ENCODE peak calls at places on chromosomes 4 and X, in nine cellular contexts. One of them, this sample, is unnamed.

GRCh38 chrX:71000139-71000538 is 68.0 kb downstream of the SNX12 start:
- DNase-seq in tibial nerve: no peak
- DNase-seq in heart left ventricle: no peak
- DNase-seq in adrenal gland: no peak
- DNase-seq in A549: no peak
- DNase-seq in sigmoid colon: no peak
- DNase-seq in uterus: no peak
- DNase-seq in body of pancreas: no peak
- DNase-seq in IMR-90: no peak
- DNase-seq in this sample: no peak

GRCh38 chr4:99705891-99706290 is 48.3 kb upstream of the C4orf54 start:
- DNase-seq in A549: no peak
- DNase-seq in heart left ventricle: no peak
- DNase-seq in body of pancreas: no peak
- DNase-seq in tibial nerve: no peak
- DNase-seq in adrenal gland: no peak
- DNase-seq in sigmoid colon: no peak
- DNase-seq in uterus: no peak
- DNase-seq in IMR-90: no peak
- DNase-seq in this sample: no peak

GRCh38 chr4:85929926-85930325 is 429.9 kb downstream of the MAPK10 start:
- DNase-seq in adrenal gland: no peak
- DNase-seq in A549: peak; percentile 18
- DNase-seq in uterus: no peak
- DNase-seq in heart left ventricle: no peak
- DNase-seq in tibial nerve: no peak
- DNase-seq in body of pancreas: peak; percentile 57
- DNase-seq in sigmoid colon: no peak
- DNase-seq in IMR-90: no peak
- DNase-seq in this sample: peak; percentile 49

GRCh38 chrX:46954716-46955115 is 42.5 kb downstream of the JADE3 start:
- DNase-seq in tibial nerve: no peak
- DNase-seq in sigmoid colon: no peak
- DNase-seq in uterus: no peak
- DNase-seq in heart left ventricle: no peak
- DNase-seq in adrenal gland: no peak
- DNase-seq in body of pancreas: no peak
- DNase-seq in A549: no peak
- DNase-seq in IMR-90: no peak
- DNase-seq in this sample: no peak

GRCh38 chrX:19040373-19040772 is 56.5 kb upstream of the PHKA2 start:
- DNase-seq in body of pancreas: no peak
- DNase-seq in sigmoid colon: no peak
- DNase-seq in A549: no peak
- DNase-seq in uterus: no peak
- DNase-seq in adrenal gland: no peak
- DNase-seq in tibial nerve: no peak
- DNase-seq in IMR-90: no peak
- DNase-seq in heart left ventricle: no peak
- DNase-seq in this sample: no peak

GRCh38 chrX:15903186-15903681 is 48.6 kb upstream of the AP1S2 start:
- DNase-seq in tibial nerve: no peak
- DNase-seq in IMR-90: no peak
- DNase-seq in uterus: no peak
- DNase-seq in adrenal gland: no peak
- DNase-seq in A549: no peak
- DNase-seq in sigmoid colon: no peak
- DNase-seq in heart left ventricle: no peak
- DNase-seq in body of pancreas: no peak
- DNase-seq in this sample: no peak

GRCh38 chrX:119729408-119730201 is 28.8 kb upstream of the SOWAHD start:
- DNase-seq in sigmoid colon: peak; percentile 77
- DNase-seq in IMR-90: peak; percentile 64
- DNase-seq in A549: peak; percentile 70
- DNase-seq in heart left ventricle: peak; percentile 40
- DNase-seq in adrenal gland: peak; percentile 84
- DNase-seq in uterus: peak; percentile 63
- DNase-seq in tibial nerve: peak; percentile 14
- DNase-seq in body of pancreas: peak; percentile 61
- DNase-seq in this sample: peak; percentile 64

GRCh38 chr4:42265782-42266602 is 113.5 kb upstream of the BEND4 start:
- DNase-seq in body of pancreas: no peak
- DNase-seq in IMR-90: no peak
- DNase-seq in heart left ventricle: no peak
- DNase-seq in uterus: no peak
- DNase-seq in A549: no peak
- DNase-seq in sigmoid colon: no peak
- DNase-seq in tibial nerve: no peak
- DNase-seq in adrenal gland: no peak
- DNase-seq in this sample: no peak

GRCh38 chr4:10092481-10093272 is 23.9 kb downstream of the WDR1 start:
- DNase-seq in IMR-90: no peak
- DNase-seq in adrenal gland: no peak
- DNase-seq in A549: no peak
- DNase-seq in tibial nerve: no peak
- DNase-seq in body of pancreas: no peak
- DNase-seq in uterus: no peak
- DNase-seq in heart left ventricle: peak; percentile 67
- DNase-seq in sigmoid colon: no peak
- DNase-seq in this sample: no peak

GRCh38 chr4:10095296-10095991 is 21.2 kb downstream of the WDR1 start:
- DNase-seq in sigmoid colon: no peak
- DNase-seq in A549: no peak
- DNase-seq in body of pancreas: no peak
- DNase-seq in uterus: no peak
- DNase-seq in heart left ventricle: no peak
- DNase-seq in IMR-90: no peak
- DNase-seq in adrenal gland: no peak
- DNase-seq in tibial nerve: no peak
- DNase-seq in this sample: no peak

GRCh38 chr4:10094841-10095240 is 21.8 kb downstream of the WDR1 start:
- DNase-seq in A549: no peak
- DNase-seq in body of pancreas: no peak
- DNase-seq in adrenal gland: no peak
- DNase-seq in uterus: no peak
- DNase-seq in heart left ventricle: no peak
- DNase-seq in IMR-90: no peak
- DNase-seq in tibial nerve: no peak
- DNase-seq in sigmoid colon: no peak
- DNase-seq in this sample: no peak

GRCh38 chr4:10093273-10093621 is 23.4 kb downstream of the WDR1 start:
- DNase-seq in adrenal gland: no peak
- DNase-seq in uterus: no peak
- DNase-seq in tibial nerve: no peak
- DNase-seq in sigmoid colon: no peak
- DNase-seq in A549: no peak
- DNase-seq in heart left ventricle: no peak
- DNase-seq in IMR-90: no peak
- DNase-seq in body of pancreas: no peak
- DNase-seq in this sample: no peak

GRCh38 chr4:10093801-10094552 is 22.6 kb downstream of the WDR1 start:
- DNase-seq in adrenal gland: peak; percentile 77
- DNase-seq in IMR-90: peak; percentile 89
- DNase-seq in uterus: no peak
- DNase-seq in A549: no peak
- DNase-seq in heart left ventricle: peak; percentile 69
- DNase-seq in body of pancreas: no peak
- DNase-seq in tibial nerve: no peak
- DNase-seq in sigmoid colon: no peak
- DNase-seq in this sample: no peak
- H3K4me1 ChIP-seq in adrenal gland: peaks cover 24% of the 10 kb centered on the region
- H3K4me1 ChIP-seq in IMR-90: peaks cover 57% of the 10 kb centered on the region
- H3K4me1 ChIP-seq in uterus: peaks cover 12% of the 10 kb centered on the region
- H3K4me1 ChIP-seq in A549: peaks cover 23% of the 10 kb centered on the region
- H3K4me1 ChIP-seq in heart left ventricle: peaks cover 83% of the 10 kb centered on the region
- H3K4me1 ChIP-seq in body of pancreas: peaks cover 17% of the 10 kb centered on the region
- H3K4me1 ChIP-seq in tibial nerve: no peaks in the 10 kb centered on the region
- H3K4me1 ChIP-seq in sigmoid colon: peaks cover 91% of the 10 kb centered on the region
- H3K4me1 ChIP-seq in this sample: peaks cover 73% of the 10 kb centered on the region

GRCh38 chr4:26860157-26860921 is at the start of gene STIM2:
- DNase-seq in sigmoid colon: peak; percentile 98
- DNase-seq in IMR-90: peak; percentile 96
- DNase-seq in A549: peak; percentile 94
- DNase-seq in adrenal gland: peak; percentile 98
- DNase-seq in uterus: peak; percentile 98
- DNase-seq in heart left ventricle: peak; percentile 97
- DNase-seq in tibial nerve: peak; percentile 91
- DNase-seq in body of pancreas: peak; percentile 96
- DNase-seq in this sample: peak; percentile 97

GRCh38 chr4:26859762-26860156 is 882 bp upstream of the STIM2 start:
- DNase-seq in heart left ventricle: no peak
- DNase-seq in body of pancreas: no peak
- DNase-seq in adrenal gland: no peak
- DNase-seq in A549: no peak
- DNase-seq in IMR-90: no peak
- DNase-seq in tibial nerve: no peak
- DNase-seq in sigmoid colon: no peak
- DNase-seq in uterus: no peak
- DNase-seq in this sample: no peak

GRCh38 chr4:26860922-26861433 is 337 bp downstream of the STIM2 start:
- DNase-seq in IMR-90: peak; percentile 44
- DNase-seq in tibial nerve: no peak
- DNase-seq in adrenal gland: peak; percentile 62
- DNase-seq in A549: peak; percentile 26
- DNase-seq in body of pancreas: peak; percentile 53
- DNase-seq in heart left ventricle: peak; percentile 52
- DNase-seq in sigmoid colon: peak; percentile 79
- DNase-seq in uterus: peak; percentile 53
- DNase-seq in this sample: peak; percentile 47

GRCh38 chr4:26862381-26862915 is 1.8 kb downstream of the STIM2 start:
- DNase-seq in tibial nerve: no peak
- DNase-seq in adrenal gland: no peak
- DNase-seq in IMR-90: no peak
- DNase-seq in heart left ventricle: no peak
- DNase-seq in sigmoid colon: no peak
- DNase-seq in body of pancreas: no peak
- DNase-seq in A549: no peak
- DNase-seq in uterus: no peak
- DNase-seq in this sample: no peak

DNA sequence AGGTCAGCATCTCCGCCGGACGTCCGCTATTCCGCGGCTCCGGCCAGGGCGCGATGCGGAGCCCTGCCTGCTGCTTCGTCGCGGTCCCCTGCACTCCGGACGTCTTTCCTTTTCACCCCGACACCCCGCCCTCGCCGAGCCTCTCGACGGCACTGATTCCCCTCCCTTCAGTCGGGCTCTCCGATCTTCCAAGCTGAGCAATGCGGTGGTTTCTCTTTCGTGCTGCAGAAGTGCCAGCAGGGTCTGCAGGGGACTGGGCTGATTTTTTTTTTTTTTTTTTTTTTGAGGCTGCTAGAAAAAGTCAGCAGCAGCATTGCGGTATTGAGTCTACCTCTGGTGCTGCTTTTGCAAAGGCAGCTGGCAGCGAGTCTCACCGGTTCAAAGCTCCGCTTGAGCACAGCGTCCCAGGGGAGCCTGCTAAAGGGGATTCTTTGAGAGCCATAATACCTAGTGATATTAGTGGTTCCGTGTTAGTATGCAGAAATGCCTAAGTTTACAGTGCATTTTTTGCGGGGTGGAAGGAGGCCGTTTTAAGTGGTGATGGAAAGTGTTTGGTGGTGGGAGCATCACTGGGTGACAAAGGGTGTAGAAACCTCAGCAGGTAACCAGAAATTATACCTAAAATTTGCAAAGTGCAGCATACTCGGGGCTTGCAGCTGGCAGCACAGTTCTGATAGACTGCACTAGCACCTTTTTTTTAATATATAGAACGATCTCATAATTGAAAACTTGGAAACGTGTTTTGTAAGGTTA is 969 bp downstream of the STIM2 start:
- DNase-seq in adrenal gland: peak; percentile 86
- DNase-seq in body of pancreas: peak; percentile 73
- DNase-seq in uterus: peak; percentile 58
- DNase-seq in A549: peak; percentile 41
- DNase-seq in tibial nerve: peak; percentile 36
- DNase-seq in IMR-90: peak; percentile 65
- DNase-seq in heart left ventricle: peak; percentile 78
- DNase-seq in sigmoid colon: peak; percentile 86
- DNase-seq in this sample: peak; percentile 82
- TF ChIP-seq POLR2A in adrenal gland: peak; percentile 53
- TF ChIP-seq POLR2A in body of pancreas: no peak
- TF ChIP-seq POLR2A in uterus: no peak
- TF ChIP-seq POLR2A in A549: no peak
- TF ChIP-seq POLR2A in tibial nerve: peak; percentile 10
- TF ChIP-seq POLR2A in IMR-90: no peak
- TF ChIP-seq POLR2A in heart left ventricle: no peak
- TF ChIP-seq POLR2A in sigmoid colon: no peak
- TF ChIP-seq POLR2A in this sample: peak; percentile 63

DNA sequence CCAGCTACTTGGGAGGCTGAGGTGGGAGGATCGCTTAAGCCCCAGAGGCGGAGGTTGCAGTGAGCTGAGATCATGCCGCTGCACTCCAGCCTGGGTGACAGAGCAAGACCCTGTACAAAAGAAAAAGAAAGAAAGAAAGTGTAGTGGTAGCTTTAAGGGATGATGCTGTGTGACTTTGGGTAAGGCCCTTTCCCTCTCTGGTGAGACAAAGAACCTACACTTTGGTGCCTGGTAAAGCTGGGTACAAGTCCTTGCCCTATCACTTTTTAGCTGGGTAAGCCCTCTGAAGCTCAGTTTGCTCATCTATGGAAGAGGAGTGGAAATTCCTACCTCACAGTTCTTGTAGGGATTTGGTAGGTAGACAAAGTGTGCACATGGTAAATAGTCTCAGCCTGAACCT is 1.7 kb upstream of the IQSEC2 start:
- DNase-seq in adrenal gland: no peak
- DNase-seq in uterus: no peak
- DNase-seq in heart left ventricle: no peak
- DNase-seq in A549: no peak
- DNase-seq in sigmoid colon: no peak
- DNase-seq in IMR-90: no peak
- DNase-seq in body of pancreas: no peak
- DNase-seq in tibial nerve: no peak
- DNase-seq in this sample: no peak
- H3K4me1 ChIP-seq in adrenal gland: peaks cover 7% of the 10 kb centered on the region
- H3K4me1 ChIP-seq in uterus: no peaks in the 10 kb centered on the region
- H3K4me1 ChIP-seq in heart left ventricle: peaks cover 54% of the 10 kb centered on the region
- H3K4me1 ChIP-seq in A549: peaks cover 52% of the 10 kb centered on the region
- H3K4me1 ChIP-seq in sigmoid colon: peaks cover 58% of the 10 kb centered on the region
- H3K4me1 ChIP-seq in IMR-90: peaks cover 14% of the 10 kb centered on the region
- H3K4me1 ChIP-seq in body of pancreas: peaks cover 32% of the 10 kb centered on the region
- H3K4me1 ChIP-seq in tibial nerve: no peaks in the 10 kb centered on the region
- H3K4me1 ChIP-seq in this sample: peaks cover 63% of the 10 kb centered on the region

DNA sequence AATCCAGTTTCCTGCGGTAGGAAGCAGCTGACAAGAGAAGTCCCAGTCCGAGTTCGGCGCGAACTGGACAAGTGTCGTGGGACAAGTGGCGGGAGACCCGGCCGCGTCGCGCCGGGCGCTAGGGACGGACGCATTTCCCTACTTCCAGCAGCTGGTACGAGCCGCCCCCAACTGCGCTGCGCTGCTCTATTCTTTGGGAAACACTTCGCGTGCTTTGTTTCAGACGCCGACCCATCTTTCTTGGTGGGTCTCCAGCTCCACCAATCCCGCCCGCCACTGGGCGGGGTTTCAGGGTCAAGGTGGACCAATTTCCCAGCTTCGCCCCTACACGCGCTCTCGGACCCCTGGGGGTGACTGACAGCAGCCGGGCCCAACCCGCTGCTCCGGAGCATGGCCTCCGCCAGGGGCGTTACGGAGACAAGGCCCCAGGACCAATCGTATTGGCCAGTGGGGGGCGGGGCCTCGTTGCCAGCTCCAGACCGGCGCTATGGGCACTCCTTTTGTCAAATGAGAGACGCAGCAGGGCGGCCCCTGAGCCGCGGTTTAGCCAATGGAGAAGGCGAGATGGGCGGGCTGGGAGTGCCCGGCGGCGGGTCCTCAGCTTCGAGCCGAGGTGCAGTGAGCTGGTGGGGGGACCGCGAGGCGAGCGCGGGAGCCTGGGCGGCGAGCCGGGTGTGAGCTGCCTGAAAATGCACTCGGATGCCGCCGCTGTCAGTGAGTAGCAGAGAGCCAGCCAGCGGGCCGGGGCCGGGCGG is at the start of gene DCUN1D4:
- DNase-seq in body of pancreas: peak; percentile 100
- DNase-seq in tibial nerve: peak; percentile 100
- DNase-seq in sigmoid colon: peak; percentile 100
- DNase-seq in A549: peak; percentile 99
- DNase-seq in uterus: peak; percentile 100
- DNase-seq in heart left ventricle: peak; percentile 100
- DNase-seq in adrenal gland: peak; percentile 100
- DNase-seq in IMR-90: peak; percentile 99
- DNase-seq in this sample: peak; percentile 100
- TF ChIP-seq POLR2A in body of pancreas: peak; percentile 65
- TF ChIP-seq POLR2A in tibial nerve: peak; percentile 68
- TF ChIP-seq POLR2A in sigmoid colon: peak; percentile 72
- TF ChIP-seq POLR2A in A549: peak; percentile 47
- TF ChIP-seq POLR2A in uterus: peak; percentile 49
- TF ChIP-seq POLR2A in heart left ventricle: peak; percentile 31
- TF ChIP-seq POLR2A in adrenal gland: peak; percentile 84
- TF ChIP-seq POLR2A in IMR-90: peak; percentile 46
- TF ChIP-seq POLR2A in this sample: peak; percentile 79